ENCODE peak calls at places on chromosomes 13 and 19, in five cellular contexts. One of them, this sample, is unnamed.

GRCh38 chr13:73520566-73521290 is 461.9 kb downstream of the KLF5 start:
- DNase-seq in colonic mucosa: no peak
- DNase-seq in epithelial cell of esophagus: no peak
- DNase-seq in heart right ventricle: no peak
- DNase-seq in A549: no peak
- DNase-seq in this sample: no peak

GRCh38 chr19:1624458-1624857 is 19.2 kb upstream of the UQCR11 start:
- DNase-seq in heart right ventricle: peak
- DNase-seq in A549: peak
- DNase-seq in epithelial cell of esophagus: peak
- DNase-seq in colonic mucosa: peak
- DNase-seq in this sample: no peak

GRCh38 chr19:49413348-49413747 is 9.9 kb downstream of the PTH2 start:
- DNase-seq in epithelial cell of esophagus: no peak
- DNase-seq in colonic mucosa: no peak
- DNase-seq in heart right ventricle: no peak
- DNase-seq in A549: no peak
- DNase-seq in this sample: no peak

GRCh38 chr13:35489050-35489449 is 12.6 kb upstream of the MAB21L1 start:
- DNase-seq in epithelial cell of esophagus: no peak
- DNase-seq in A549: no peak
- DNase-seq in heart right ventricle: no peak
- DNase-seq in colonic mucosa: no peak
- DNase-seq in this sample: no peak

GRCh38 chr13:35460061-35460460 is 16.4 kb downstream of the MAB21L1 start:
- DNase-seq in A549: no peak
- DNase-seq in heart right ventricle: no peak
- DNase-seq in epithelial cell of esophagus: no peak
- DNase-seq in colonic mucosa: no peak
- DNase-seq in this sample: no peak

GRCh38 chr13:100541882-100542545 is 46.6 kb downstream of the GGACT start:
- DNase-seq in colonic mucosa: peak
- DNase-seq in A549: no peak
- DNase-seq in heart right ventricle: no peak
- DNase-seq in epithelial cell of esophagus: peak
- DNase-seq in this sample: no peak

GRCh38 chr19:10551698-10552301 is 8.1 kb downstream of the ATG4D start:
- DNase-seq in A549: no peak
- DNase-seq in colonic mucosa: peak
- DNase-seq in heart right ventricle: no peak
- DNase-seq in epithelial cell of esophagus: peak
- DNase-seq in this sample: no peak

GRCh38 chr13:73580868-73581267 is 522.1 kb downstream of the KLF5 start:
- DNase-seq in colonic mucosa: no peak
- DNase-seq in A549: no peak
- DNase-seq in epithelial cell of esophagus: no peak
- DNase-seq in heart right ventricle: no peak
- DNase-seq in this sample: no peak

GRCh38 chr19:3366104-3366760 is at the start of gene NFIC:
- DNase-seq in A549: no peak
- DNase-seq in colonic mucosa: peak
- DNase-seq in epithelial cell of esophagus: peak
- DNase-seq in heart right ventricle: peak
- DNase-seq in this sample: no peak

GRCh38 chr13:51681037-51681678 is 96.9 kb downstream of the WDFY2 start:
- DNase-seq in heart right ventricle: no peak
- DNase-seq in A549: no peak
- DNase-seq in colonic mucosa: no peak
- DNase-seq in epithelial cell of esophagus: peak
- DNase-seq in this sample: no peak

GRCh38 chr13:40651866-40652587 is 14.4 kb downstream of the FOXO1 start:
- DNase-seq in heart right ventricle: no peak
- DNase-seq in epithelial cell of esophagus: no peak
- DNase-seq in colonic mucosa: no peak
- DNase-seq in A549: no peak
- DNase-seq in this sample: no peak

GRCh38 chr13:21022694-21023325 is 38.6 kb downstream of the LATS2 start:
- DNase-seq in heart right ventricle: no peak
- DNase-seq in A549: no peak
- DNase-seq in colonic mucosa: no peak
- DNase-seq in epithelial cell of esophagus: no peak
- DNase-seq in this sample: no peak

GRCh38 chr13:44280461-44280860 is 93.2 kb upstream of the SERP2 start:
- DNase-seq in heart right ventricle: no peak
- DNase-seq in colonic mucosa: no peak
- DNase-seq in A549: no peak
- DNase-seq in epithelial cell of esophagus: peak
- DNase-seq in this sample: no peak

GRCh38 chr13:30142502-30143211 is 164.7 kb downstream of the KATNAL1 start:
- DNase-seq in epithelial cell of esophagus: peak
- DNase-seq in colonic mucosa: no peak
- DNase-seq in A549: peak
- DNase-seq in heart right ventricle: no peak
- DNase-seq in this sample: no peak

GRCh38 chr19:38792250-38793111 is 3.5 kb downstream of the LGALS7B start:
- DNase-seq in heart right ventricle: peak
- DNase-seq in epithelial cell of esophagus: peak
- DNase-seq in A549: no peak
- DNase-seq in colonic mucosa: peak
- DNase-seq in this sample: no peak

GRCh38 chr19:2668188-2668763 is 34.2 kb downstream of the GNG7 start:
- DNase-seq in colonic mucosa: no peak
- DNase-seq in epithelial cell of esophagus: no peak
- DNase-seq in heart right ventricle: no peak
- DNase-seq in A549: no peak
- DNase-seq in this sample: no peak

GRCh38 chr13:23999411-23999810 is 102.1 kb upstream of the C1QTNF9B start:
- DNase-seq in colonic mucosa: no peak
- DNase-seq in heart right ventricle: no peak
- DNase-seq in A549: no peak
- DNase-seq in epithelial cell of esophagus: no peak
- DNase-seq in this sample: no peak

GRCh38 chr19:15251749-15252397 is 19.6 kb upstream of the EPHX3 start:
- DNase-seq in epithelial cell of esophagus: peak
- DNase-seq in colonic mucosa: peak
- DNase-seq in A549: peak
- DNase-seq in heart right ventricle: peak
- DNase-seq in this sample: no peak

GRCh38 chr13:75485286-75486062 is 3.5 kb upstream of the TBC1D4 start:
- DNase-seq in A549: peak
- DNase-seq in colonic mucosa: no peak
- DNase-seq in epithelial cell of esophagus: peak
- DNase-seq in heart right ventricle: no peak
- DNase-seq in this sample: no peak

GRCh38 chr19:53092723-53093122 is 10.5 kb downstream of the ZNF160 start:
- DNase-seq in colonic mucosa: no peak
- DNase-seq in heart right ventricle: no peak
- DNase-seq in A549: no peak
- DNase-seq in epithelial cell of esophagus: no peak
- DNase-seq in this sample: no peak

GRCh38 chr13:99655351-99656091 is 154.2 kb downstream of the TM9SF2 start:
- DNase-seq in heart right ventricle: no peak
- DNase-seq in epithelial cell of esophagus: peak
- DNase-seq in colonic mucosa: peak
- DNase-seq in A549: peak
- DNase-seq in this sample: no peak

DNA sequence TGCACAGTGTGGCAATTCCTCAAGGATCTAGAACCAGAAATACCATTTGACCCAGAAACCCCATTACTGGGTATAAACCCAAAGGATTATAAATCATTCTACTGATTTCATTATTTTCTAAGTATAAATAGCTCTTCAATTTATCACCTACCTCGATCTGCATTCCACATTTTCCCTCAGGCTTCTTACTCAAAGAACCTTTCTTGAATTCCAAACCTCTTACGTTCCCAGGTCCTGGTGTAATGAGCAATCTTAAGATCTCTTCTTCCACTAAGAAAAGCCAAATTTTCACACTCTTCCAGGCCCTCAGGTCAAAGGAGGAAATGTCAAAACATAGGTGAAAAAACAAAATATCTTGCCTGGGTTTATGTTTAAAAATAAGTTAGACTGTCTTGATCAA is 237.3 kb upstream of the GPC6 start:
- DNase-seq in colonic mucosa: no peak
- DNase-seq in epithelial cell of esophagus: peak
- DNase-seq in heart right ventricle: no peak
- DNase-seq in A549: no peak
- DNase-seq in this sample: no peak
- TF ChIP-seq CTCF in colonic mucosa: no peak
- TF ChIP-seq CTCF in epithelial cell of esophagus: no peak
- TF ChIP-seq CTCF in heart right ventricle: no peak
- TF ChIP-seq CTCF in A549: no peak
- TF ChIP-seq CTCF in this sample: no peak

DNA sequence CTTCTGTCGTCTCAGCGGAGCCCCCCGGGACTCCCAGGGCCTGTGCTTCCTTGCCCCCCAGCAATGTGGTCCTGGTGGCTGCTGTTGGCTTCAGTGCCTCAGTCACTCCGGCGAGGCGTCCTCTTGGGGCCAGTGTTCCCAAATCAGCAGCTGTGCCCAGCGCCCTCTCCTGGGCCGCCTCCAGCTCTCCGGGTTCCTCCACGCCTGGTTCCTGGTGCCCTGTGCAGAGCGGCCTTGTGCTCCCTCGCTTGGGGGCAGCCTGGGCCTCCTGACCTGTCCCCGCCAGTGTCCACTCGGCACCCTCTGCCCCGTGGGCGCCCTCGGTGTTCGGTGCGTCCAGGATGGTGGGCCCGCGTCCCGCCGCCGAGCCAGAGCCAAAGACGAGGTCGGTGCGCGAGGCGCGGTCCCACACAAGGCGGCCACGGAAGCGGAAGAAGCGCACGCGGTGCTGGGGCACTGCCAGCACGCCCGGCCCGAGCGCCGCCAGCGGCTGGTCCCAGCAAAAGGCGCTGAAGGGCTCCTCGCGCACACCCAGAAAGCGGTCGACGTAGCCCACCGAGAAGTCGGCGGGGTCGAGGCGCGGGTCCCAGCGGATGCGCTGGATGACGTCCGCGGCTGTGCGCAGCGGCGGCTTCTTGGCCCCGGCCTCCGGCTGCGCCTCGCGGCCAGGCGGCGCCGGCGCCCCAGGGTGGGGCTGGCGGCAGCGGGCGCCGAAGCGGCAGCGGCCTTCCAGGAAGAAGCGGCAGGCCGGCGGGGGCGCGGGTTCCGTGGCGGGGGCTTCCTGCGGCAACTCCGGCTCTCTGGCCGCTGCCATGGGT is 656 bp downstream of the LENG9 start:
- DNase-seq in epithelial cell of esophagus: peak
- DNase-seq in heart right ventricle: peak
- DNase-seq in colonic mucosa: peak
- DNase-seq in A549: no peak
- DNase-seq in this sample: no peak
- TF ChIP-seq CTCF in epithelial cell of esophagus: peak
- TF ChIP-seq CTCF in heart right ventricle: no peak
- TF ChIP-seq CTCF in colonic mucosa: no peak
- TF ChIP-seq CTCF in A549: peak
- TF ChIP-seq CTCF in this sample: no peak

GRCh38 chr19:13764101-13764807 is at the start of gene MRI1:
- DNase-seq in A549: peak
- DNase-seq in heart right ventricle: peak
- DNase-seq in epithelial cell of esophagus: peak
- DNase-seq in colonic mucosa: peak
- DNase-seq in this sample: no peak
- TF ChIP-seq CTCF in A549: no peak
- TF ChIP-seq CTCF in heart right ventricle: no peak
- TF ChIP-seq CTCF in epithelial cell of esophagus: peak
- TF ChIP-seq CTCF in colonic mucosa: no peak
- TF ChIP-seq CTCF in this sample: no peak

GRCh38 chr19:33644284-33644836 is 22.6 kb downstream of the CHST8 start:
- DNase-seq in A549: no peak
- DNase-seq in colonic mucosa: no peak
- DNase-seq in epithelial cell of esophagus: no peak
- DNase-seq in heart right ventricle: no peak
- DNase-seq in this sample: no peak
- TF ChIP-seq CTCF in A549: no peak
- TF ChIP-seq CTCF in colonic mucosa: no peak
- TF ChIP-seq CTCF in epithelial cell of esophagus: no peak
- TF ChIP-seq CTCF in heart right ventricle: no peak
- TF ChIP-seq CTCF in this sample: no peak

GRCh38 chr19:42117076-42117475 is 15.2 kb downstream of the POU2F2 start:
- DNase-seq in epithelial cell of esophagus: no peak
- DNase-seq in heart right ventricle: no peak
- DNase-seq in colonic mucosa: no peak
- DNase-seq in A549: no peak
- DNase-seq in this sample: no peak

GRCh38 chr19:42114412-42114811 is 17.8 kb downstream of the POU2F2 start:
- DNase-seq in epithelial cell of esophagus: no peak
- DNase-seq in A549: no peak
- DNase-seq in heart right ventricle: no peak
- DNase-seq in colonic mucosa: no peak
- DNase-seq in this sample: no peak

GRCh38 chr19:42115219-42115618 is 17.0 kb downstream of the POU2F2 start:
- DNase-seq in colonic mucosa: no peak
- DNase-seq in epithelial cell of esophagus: no peak
- DNase-seq in heart right ventricle: no peak
- DNase-seq in A549: no peak
- DNase-seq in this sample: no peak

GRCh38 chr19:42115705-42116104 is 16.5 kb downstream of the POU2F2 start:
- DNase-seq in A549: no peak
- DNase-seq in epithelial cell of esophagus: no peak
- DNase-seq in heart right ventricle: no peak
- DNase-seq in colonic mucosa: no peak
- DNase-seq in this sample: no peak

DNA sequence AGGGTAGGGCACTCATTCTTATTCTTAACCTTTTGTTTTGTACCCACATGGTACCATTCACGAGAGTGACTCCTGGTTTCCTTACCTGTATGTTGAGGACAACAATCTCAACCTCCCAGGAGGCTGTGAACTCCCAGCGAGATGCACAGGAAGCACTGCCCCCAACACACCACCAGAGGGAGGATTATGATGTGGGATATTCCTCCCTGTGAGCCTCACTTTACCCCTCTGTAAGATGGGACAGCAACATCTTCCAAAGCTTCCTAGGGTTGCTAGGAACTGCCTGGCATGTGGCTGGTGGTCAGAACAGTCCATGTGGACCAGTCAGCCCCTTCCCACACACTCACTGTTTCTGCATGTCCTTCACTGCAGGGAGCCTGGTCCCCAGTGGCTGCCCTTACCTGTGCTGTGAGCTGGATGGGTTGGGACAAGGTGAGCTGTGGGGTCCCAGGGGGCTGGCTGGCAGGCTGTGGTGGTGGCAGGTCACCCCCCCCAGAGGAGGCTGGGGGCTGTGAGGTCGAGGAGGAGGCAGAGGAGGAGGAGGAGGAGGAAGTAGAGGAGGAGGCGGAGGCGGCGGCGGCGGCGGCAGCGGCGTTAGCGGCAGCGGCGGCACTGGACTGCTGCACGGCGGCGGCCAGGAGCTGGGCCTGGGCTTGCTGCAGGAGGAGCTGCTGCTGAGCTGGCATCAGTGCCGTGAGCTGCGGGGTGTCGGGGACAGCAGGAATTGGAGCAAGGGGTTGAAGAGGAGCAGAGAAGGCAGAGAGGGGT is 15.8 kb downstream of the POU2F2 start:
- DNase-seq in heart right ventricle: no peak
- DNase-seq in epithelial cell of esophagus: no peak
- DNase-seq in A549: no peak
- DNase-seq in colonic mucosa: no peak
- DNase-seq in this sample: no peak
- TF ChIP-seq CTCF in heart right ventricle: no peak
- TF ChIP-seq CTCF in epithelial cell of esophagus: no peak
- TF ChIP-seq CTCF in A549: no peak
- TF ChIP-seq CTCF in colonic mucosa: no peak
- TF ChIP-seq CTCF in this sample: no peak

GRCh38 chr19:359653-359925 is 15.0 kb upstream of the MIER2 start:
- DNase-seq in heart right ventricle: no peak
- DNase-seq in colonic mucosa: no peak
- DNase-seq in A549: no peak
- DNase-seq in epithelial cell of esophagus: no peak
- DNase-seq in this sample: no peak
- TF ChIP-seq CTCF in heart right ventricle: no peak
- TF ChIP-seq CTCF in colonic mucosa: no peak
- TF ChIP-seq CTCF in A549: no peak
- TF ChIP-seq CTCF in epithelial cell of esophagus: no peak
- TF ChIP-seq CTCF in this sample: no peak